ENCODE peak calls at places on chromosomes 16 and 17, in nine cellular contexts. F, Y, G, H, Z, R, S, I and C are unnamed samples. For H3K4me1, the result is how much of the 10 kb centered on the place peaks cover.

GRCh38 chr17:8005357-8005756 is 2.9 kb downstream of the GUCY2D start:
- DNase-seq in S (no peak), Y (no peak), H (no peak), Z (peak), R (no peak), I (no peak), F (no peak), G (no peak), C (no peak)

GRCh38 chr16:47065766-47066688 is 77.7 kb downstream of the NETO2 start:
- DNase-seq in G (no peak), F (peak), H (no peak), R (no peak), S (no peak), Y (no peak), I (no peak), Z (no peak), C (no peak)

GRCh38 chr17:63701477-63702222 is 1.7 kb upstream of the LIMD2 start:
- DNase-seq in S (peak), Y (peak), H (peak), R (peak), F (no peak), I (no peak), Z (no peak), G (no peak), C (peak)

GRCh38 chr17:29120439-29120838 is 59.8 kb downstream of the MYO18A start:
- DNase-seq in Z (no peak), R (no peak), G (no peak), Y (no peak), F (no peak), S (no peak), I (no peak), H (no peak), C (no peak)

GRCh38 chr17:50423553-50424159 is 2.4 kb upstream of the ACSF2 start:
- DNase-seq in G (no peak), Z (peak), I (no peak), R (no peak), S (no peak), F (peak), H (peak), Y (peak), C (no peak)

GRCh38 chr17:79041723-79042420 is 17.9 kb downstream of the C1QTNF1 start:
- DNase-seq in Y (no peak), G (no peak), Z (no peak), H (no peak), R (no peak), S (no peak), F (no peak), I (no peak), C (no peak)

GRCh38 chr16:81106826-81107503 is 10.8 kb upstream of the GCSH start:
- DNase-seq in S (no peak), I (no peak), Y (no peak), F (no peak), R (no peak), Z (peak), H (no peak), G (no peak), C (no peak)

GRCh38 chr16:4624827-4625616 is 396 bp downstream of the MGRN1 start:
- DNase-seq in H (peak), Z (peak), R (peak), G (peak), Y (peak), I (peak), S (peak), F (peak), C (peak)

GRCh38 chr16:4115209-4115940 is 867 bp downstream of the ADCY9 start:
- DNase-seq in R (peak), H (no peak), Y (peak), S (peak), I (peak), F (peak), G (peak), Z (peak), C (no peak)

GRCh38 chr17:80774146-80774545 is 217.5 kb upstream of the CHMP6 start:
- DNase-seq in H (no peak), Y (no peak), F (no peak), S (no peak), I (no peak), G (no peak), Z (no peak), R (no peak), C (no peak)

GRCh38 chr17:4008082-4008435 is 43.8 kb upstream of the ATP2A3 start:
- DNase-seq in G (no peak), R (no peak), F (no peak), H (no peak), I (no peak), Z (no peak), S (no peak), Y (no peak), C (no peak)

GRCh38 chr16:86072328-86073102 is 173.6 kb downstream of the IRF8 start:
- DNase-seq in R (no peak), G (peak), H (peak), I (peak), Z (peak), F (peak), S (peak), Y (peak), C (no peak)

GRCh38 chr17:10790491-10791401 is 13.2 kb downstream of the TMEM238L start:
- DNase-seq in Y (peak), I (peak), S (no peak), H (no peak), Z (no peak), F (no peak), R (no peak), G (no peak), C (no peak)

GRCh38 chr17:10698116-10698818 is 873 bp downstream of the ADPRM start:
- DNase-seq in F (no peak), R (no peak), I (no peak), Y (peak), S (no peak), G (no peak), H (peak), Z (peak), C (no peak)

GRCh38 chr17:59424331-59424730 is 92.9 kb downstream of the YPEL2 start:
- DNase-seq in G (no peak), F (no peak), H (no peak), I (no peak), Z (no peak), R (no peak), S (no peak), Y (no peak), C (no peak)

GRCh38 chr17:80666867-80667266 is 122.2 kb downstream of the RPTOR start:
- DNase-seq in S (no peak), Z (peak), Y (no peak), H (no peak), R (no peak), F (no peak), G (no peak), I (no peak), C (no peak)

GRCh38 chr16:75305364-75306101 is 54.1 kb upstream of the BCAR1 start:
- DNase-seq in Y (peak), H (no peak), Z (peak), R (peak), I (peak), F (peak), S (peak), G (no peak), C (peak)

GRCh38 chr17:82000803-82001649 is 21.7 kb downstream of the CENPX start:
- DNase-seq in R (no peak), G (no peak), Y (no peak), S (no peak), H (peak), F (no peak), I (no peak), Z (no peak), C (no peak)

GRCh38 chr17:66228887-66229782 is at the start of gene APOH:
- DNase-seq in I (no peak), H (no peak), S (no peak), Y (peak), F (no peak), R (no peak), G (no peak), Z (no peak), C (no peak)

GRCh38 chr17:42819939-42820535 is 4.0 kb downstream of the BECN1 start:
- DNase-seq in H (peak), Y (peak), R (peak), I (no peak), S (peak), G (peak), F (peak), Z (peak), C (no peak)

GRCh38 chr16:67959520-67959919 is 8.9 kb downstream of the SLC12A4 start:
- DNase-seq in Y (peak), H (no peak), S (no peak), G (no peak), R (no peak), F (peak), Z (peak), I (peak), C (no peak)

GRCh38 chr16:48538746-48539484 is 71.1 kb downstream of the N4BP1 start:
- DNase-seq in F (no peak), Z (no peak), I (no peak), G (no peak), Y (no peak), H (no peak), R (no peak), S (no peak), C (no peak)

GRCh38 chr17:40956401-40957254 is 10.1 kb downstream of the KRT39 start:
- DNase-seq in G (no peak), S (no peak), H (no peak), Y (peak), F (no peak), R (no peak), I (no peak), Z (peak), C (no peak)

GRCh38 chr17:2854662-2855061 is 58.4 kb downstream of the RAP1GAP2 start:
- DNase-seq in F (no peak), R (no peak), G (no peak), Y (peak), H (peak), S (no peak), I (no peak), Z (no peak), C (no peak)

GRCh38 chr16:85894266-85894665 is 4.7 kb upstream of the IRF8 start:
- DNase-seq in Y (peak), S (no peak), F (no peak), I (no peak), R (no peak), Z (no peak), H (peak), G (no peak), C (no peak)

GRCh38 chr17:44108440-44109311 is 14.8 kb downstream of the HDAC5 start:
- DNase-seq in S (no peak), F (peak), Z (peak), I (peak), H (no peak), R (no peak), Y (peak), G (no peak), C (peak)

GRCh38 chr16:57994778-57995177 is 5.7 kb downstream of the ZNF319 start:
- DNase-seq in Z (no peak), R (no peak), H (peak), G (no peak), S (peak), Y (peak), F (peak), I (peak), C (peak)

GRCh38 chr17:27759528-27759927 is 40.8 kb downstream of the NOS2 start:
- DNase-seq in F (no peak), Y (no peak), S (no peak), I (no peak), H (no peak), G (no peak), Z (no peak), R (no peak), C (no peak)

GRCh38 chr17:64920026-64920418 is 744 bp upstream of the LRRC37A3 start:
- DNase-seq in Z (no peak), I (no peak), H (no peak), G (no peak), S (peak), Y (no peak), R (no peak), F (no peak), C (no peak)

GRCh38 chr17:14038206-14038605 is 31.1 kb upstream of the COX10 start:
- DNase-seq in S (no peak), Y (no peak), H (no peak), I (no peak), F (peak), G (no peak), R (no peak), Z (peak), C (no peak)

GRCh38 chr17:17365476-17366110 is 62.4 kb downstream of the NT5M start:
- DNase-seq in R (no peak), G (no peak), I (no peak), S (no peak), F (no peak), Z (no peak), Y (no peak), H (no peak), C (no peak)

GRCh38 chr17:46180895-46181279 is 12.3 kb downstream of the KANSL1 start:
- DNase-seq in I (no peak), F (no peak), Y (no peak), G (no peak), S (no peak), R (no peak), H (no peak), Z (no peak), C (no peak)

GRCh38 chr17:46184696-46185095 is 8.5 kb downstream of the KANSL1 start:
- DNase-seq in Z (no peak), I (no peak), F (no peak), H (no peak), R (no peak), G (no peak), Y (no peak), S (no peak), C (no peak)

GRCh38 chr17:46179375-46179999 is 13.7 kb downstream of the KANSL1 start:
- DNase-seq in S (no peak), Z (no peak), I (no peak), H (no peak), R (no peak), G (no peak), Y (no peak), F (no peak), C (no peak)

GRCh38 chr17:46182961-46183360 is 10.3 kb downstream of the KANSL1 start:
- DNase-seq in R (no peak), Z (no peak), S (no peak), Y (no peak), I (no peak), H (no peak), G (no peak), F (no peak), C (no peak)

DNA sequence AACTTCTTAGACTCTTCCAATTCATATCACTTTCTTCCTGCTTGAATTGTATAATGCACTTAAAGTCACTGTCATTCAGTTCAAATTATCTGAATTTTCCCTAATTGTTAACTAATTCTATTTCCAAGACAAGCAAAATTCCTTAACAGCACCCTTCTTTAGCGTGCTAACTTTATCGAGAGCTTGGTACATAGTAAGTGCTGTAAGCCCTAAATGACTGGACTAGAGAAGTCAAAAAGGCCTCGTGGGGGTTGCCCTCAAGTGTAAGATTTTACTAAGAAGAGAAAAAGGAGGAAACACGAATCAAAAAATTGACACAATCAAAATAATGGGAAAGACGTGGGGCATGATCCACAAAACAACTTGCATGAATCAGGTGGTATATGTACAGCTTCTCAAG is 11.3 kb downstream of the KANSL1 start:
- DNase-seq in F (no peak), Y (no peak), G (no peak), H (no peak), R (no peak), I (no peak), Z (no peak), S (no peak), C (no peak)
- H3K4me1 ChIP-seq in F (under half), Y (half or more), G (under half), H (half or more), R (half or more), I (half or more), Z (under half), S (half or more), C (under half)

DNA sequence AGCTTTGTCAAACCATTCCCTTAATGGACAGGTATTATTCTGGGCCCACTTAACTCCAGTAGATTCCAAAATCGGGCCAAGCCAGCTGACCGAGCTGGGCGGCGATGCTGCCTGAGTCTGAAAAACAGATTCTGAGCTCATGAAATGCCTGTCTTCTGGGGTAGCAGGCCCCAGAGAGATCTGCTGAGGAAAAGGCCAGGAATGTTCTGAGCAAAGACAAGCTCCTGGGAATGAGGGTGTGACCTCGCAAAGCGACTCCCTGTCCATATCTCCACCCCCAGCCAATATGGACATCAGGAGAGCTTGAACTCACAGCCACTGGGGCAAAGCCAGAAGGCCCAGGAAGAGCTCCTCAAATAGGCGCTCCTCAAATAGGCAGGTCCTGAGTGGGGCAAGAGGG is 23.7 kb downstream of the ZNF423 start:
- DNase-seq in I (no peak), H (no peak), G (no peak), Z (no peak), R (no peak), Y (no peak), F (no peak), S (no peak), C (peak)
- H3K4me1 ChIP-seq in I (under half), H (under half), G (half or more), Z (under half), R (under half), Y (under half), F (under half), S (under half), C (half or more)

GRCh38 chr16:17493012-17493411 is 22.3 kb upstream of the XYLT1 start:
- DNase-seq in Y (no peak), G (no peak), R (no peak), I (no peak), H (no peak), Z (no peak), F (no peak), S (no peak), C (no peak)
- H3K4me1 ChIP-seq in Y (under half), G (under half), R (under half), I (under half), H (under half), Z (under half), F (under half), S (under half), C (under half)

GRCh38 chr16:50596762-50597450 is 48.7 kb downstream of the NKD1 start:
- DNase-seq in R (no peak), Y (no peak), F (no peak), I (no peak), Z (no peak), S (no peak), G (no peak), H (no peak), C (no peak)
- H3K4me1 ChIP-seq in R (under half), Y (under half), F (under half), I (under half), Z (under half), S (under half), G (under half), H (under half), C (under half)

GRCh38 chr17:77248216-77249054 is 107.7 kb downstream of the SEC14L1 start:
- DNase-seq in R (no peak), Y (no peak), Z (no peak), S (no peak), G (no peak), H (no peak), I (no peak), F (no peak), C (no peak)
- H3K4me1 ChIP-seq in R (under half), Y (under half), Z (under half), S (under half), G (under half), H (under half), I (under half), F (under half), C (under half)